ENCODE peak calls at places on chromosomes 3 and 15, in four cellular contexts. One of them, this sample, is unnamed. For H3K4me1, the result is how much of the 10 kb centered on the place peaks cover.

GRCh38 chr3:157148123-157148889 is 11.6 kb downstream of the CCNL1 start:
- DNase-seq in HAP-1: no peak
- DNase-seq in Peyer's patch: no peak
- DNase-seq in lung: no peak
- DNase-seq in this sample: no peak

GRCh38 chr3:159080821-159081220 is 279.0 kb downstream of the MFSD1 start:
- DNase-seq in HAP-1: no peak
- DNase-seq in Peyer's patch: no peak
- DNase-seq in lung: no peak
- DNase-seq in this sample: no peak

GRCh38 chr15:33242165-33242564 is 47.7 kb upstream of the FMN1 start:
- DNase-seq in HAP-1: no peak
- DNase-seq in Peyer's patch: no peak
- DNase-seq in lung: no peak
- DNase-seq in this sample: no peak

GRCh38 chr15:71801935-71802655 is 8.3 kb upstream of the NR2E3 start:
- DNase-seq in HAP-1: no peak
- DNase-seq in Peyer's patch: no peak
- DNase-seq in lung: no peak
- DNase-seq in this sample: no peak

GRCh38 chr3:126484662-126485061 is 9.0 kb upstream of the ZXDC start:
- DNase-seq in HAP-1: no peak
- DNase-seq in Peyer's patch: no peak
- DNase-seq in lung: no peak
- DNase-seq in this sample: no peak

GRCh38 chr15:95839367-95839782 is 491.1 kb upstream of the NR2F2 start:
- DNase-seq in HAP-1: no peak
- DNase-seq in Peyer's patch: no peak
- DNase-seq in lung: no peak
- DNase-seq in this sample: no peak

GRCh38 chr3:146709969-146710368 is 104.8 kb upstream of the PLSCR5 start:
- DNase-seq in HAP-1: no peak
- DNase-seq in Peyer's patch: no peak
- DNase-seq in lung: no peak
- DNase-seq in this sample: no peak

GRCh38 chr3:144775581-144775980 is 804.0 kb downstream of the DIPK2A start:
- DNase-seq in HAP-1: no peak
- DNase-seq in Peyer's patch: no peak
- DNase-seq in lung: no peak
- DNase-seq in this sample: no peak

GRCh38 chr3:108488631-108489030 is 21.8 kb downstream of the MYH15 start:
- DNase-seq in HAP-1: no peak
- DNase-seq in Peyer's patch: no peak
- DNase-seq in lung: no peak
- DNase-seq in this sample: no peak

GRCh38 chr15:96838088-96838487 is 507.6 kb downstream of the NR2F2 start:
- DNase-seq in HAP-1: no peak
- DNase-seq in Peyer's patch: no peak
- DNase-seq in lung: no peak
- DNase-seq in this sample: no peak

GRCh38 chr3:181727122-181728036 is 15.7 kb downstream of the SOX2 start:
- DNase-seq in HAP-1: peak
- DNase-seq in Peyer's patch: no peak
- DNase-seq in lung: no peak
- DNase-seq in this sample: no peak

GRCh38 chr3:89405145-89405544 is 297.7 kb downstream of the EPHA3 start:
- DNase-seq in HAP-1: peak
- DNase-seq in Peyer's patch: no peak
- DNase-seq in lung: no peak
- DNase-seq in this sample: no peak

GRCh38 chr15:36361351-36361870 is 218.0 kb upstream of the CDIN1 start:
- DNase-seq in HAP-1: no peak
- DNase-seq in Peyer's patch: no peak
- DNase-seq in lung: no peak
- DNase-seq in this sample: no peak

GRCh38 chr3:111717601-111718000 is 122.5 kb upstream of the ZBED2 start:
- DNase-seq in HAP-1: peak
- DNase-seq in Peyer's patch: peak
- DNase-seq in lung: peak
- DNase-seq in this sample: peak

GRCh38 chr3:14555835-14556234 is 15.7 kb upstream of the GRIP2 start:
- DNase-seq in HAP-1: peak
- DNase-seq in Peyer's patch: no peak
- DNase-seq in lung: no peak
- DNase-seq in this sample: no peak

GRCh38 chr3:69772152-69772867 is 33.0 kb downstream of the MITF start:
- DNase-seq in HAP-1: no peak
- DNase-seq in Peyer's patch: no peak
- DNase-seq in lung: no peak
- DNase-seq in this sample: no peak

GRCh38 chr15:78684645-78685044 is 43.6 kb upstream of the CHRNB4 start:
- DNase-seq in HAP-1: peak
- DNase-seq in Peyer's patch: no peak
- DNase-seq in lung: no peak
- DNase-seq in this sample: no peak

GRCh38 chr3:24846286-24846860 is 351.7 kb upstream of the THRB start:
- DNase-seq in HAP-1: no peak
- DNase-seq in Peyer's patch: no peak
- DNase-seq in lung: no peak
- DNase-seq in this sample: no peak

GRCh38 chr3:123751478-123751877 is 132.7 kb downstream of the MYLK start:
- DNase-seq in HAP-1: no peak
- DNase-seq in Peyer's patch: no peak
- DNase-seq in lung: no peak
- DNase-seq in this sample: no peak

GRCh38 chr15:92520914-92521623 is 127.4 kb downstream of the ST8SIA2 start:
- DNase-seq in HAP-1: no peak
- DNase-seq in Peyer's patch: no peak
- DNase-seq in lung: no peak
- DNase-seq in this sample: no peak

GRCh38 chr15:101652783-101653430 is 726 bp upstream of the TM2D3 start:
- DNase-seq in HAP-1: no peak
- DNase-seq in Peyer's patch: no peak
- DNase-seq in lung: no peak
- DNase-seq in this sample: no peak

GRCh38 chr3:149970716-149971402 is at the start of gene PFN2:
- DNase-seq in HAP-1: peak
- DNase-seq in Peyer's patch: peak
- DNase-seq in lung: peak
- DNase-seq in this sample: no peak

GRCh38 chr3:102354818-102355515 is 79.8 kb upstream of the ZPLD1 start:
- DNase-seq in HAP-1: no peak
- DNase-seq in Peyer's patch: no peak
- DNase-seq in lung: no peak
- DNase-seq in this sample: no peak

GRCh38 chr3:196238612-196239190 is 22.4 kb downstream of the SLC51A start:
- DNase-seq in HAP-1: no peak
- DNase-seq in Peyer's patch: no peak
- DNase-seq in lung: no peak
- DNase-seq in this sample: no peak

GRCh38 chr15:37586976-37587375 is 347.5 kb upstream of the TMCO5A start:
- DNase-seq in HAP-1: no peak
- DNase-seq in Peyer's patch: no peak
- DNase-seq in lung: no peak
- DNase-seq in this sample: no peak

GRCh38 chr3:45409369-45409768 is 21.0 kb downstream of the LARS2 start:
- DNase-seq in HAP-1: no peak
- DNase-seq in Peyer's patch: no peak
- DNase-seq in lung: no peak
- DNase-seq in this sample: no peak

DNA sequence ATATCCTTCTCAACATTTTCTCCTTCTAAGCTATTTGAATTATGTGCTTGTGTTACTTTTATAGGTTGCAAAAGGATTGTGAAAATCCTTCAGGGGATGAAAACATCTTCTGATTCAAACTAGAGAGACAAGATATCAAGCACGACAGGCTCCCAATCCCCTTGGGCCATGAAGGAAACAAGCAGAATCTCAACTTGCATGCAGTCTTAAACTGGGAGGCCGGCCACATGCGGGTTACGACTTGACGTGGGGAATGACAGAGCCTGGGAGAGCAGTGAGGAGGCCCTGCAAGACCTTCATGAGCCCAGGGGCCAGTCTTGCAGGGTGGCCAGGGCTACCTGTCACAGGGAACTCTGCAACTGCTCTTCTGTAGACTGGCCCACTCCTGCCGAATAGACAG is 94.4 kb downstream of the SCN11A start:
- DNase-seq in HAP-1: no peak
- DNase-seq in Peyer's patch: no peak
- DNase-seq in lung: no peak
- DNase-seq in this sample: no peak
- H3K4me1 ChIP-seq in HAP-1: under half
- H3K4me1 ChIP-seq in Peyer's patch: under half
- H3K4me1 ChIP-seq in lung: under half
- H3K4me1 ChIP-seq in this sample: under half

DNA sequence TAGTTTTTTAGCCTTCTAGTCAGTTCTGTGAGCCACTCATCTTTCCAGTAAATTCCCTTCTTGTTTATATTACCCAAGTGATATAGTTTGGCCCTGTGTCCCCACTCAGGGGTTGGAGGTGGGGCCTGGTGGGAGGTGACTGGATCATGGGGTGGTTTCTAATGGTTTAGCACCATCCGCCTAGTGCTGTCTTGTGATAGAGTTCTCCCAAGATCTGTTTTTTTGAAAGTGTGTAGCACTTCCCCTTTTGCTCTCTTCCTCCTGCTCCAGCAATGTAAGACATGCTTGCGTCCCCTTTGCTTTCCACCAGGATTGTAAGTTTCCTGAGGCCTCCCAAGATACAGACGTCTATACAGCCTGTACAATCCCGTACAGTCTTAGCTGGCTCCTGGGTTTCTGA is 53.7 kb upstream of the INO80 start:
- DNase-seq in HAP-1: no peak
- DNase-seq in Peyer's patch: no peak
- DNase-seq in lung: no peak
- DNase-seq in this sample: no peak
- H3K4me1 ChIP-seq in HAP-1: under half
- H3K4me1 ChIP-seq in Peyer's patch: under half
- H3K4me1 ChIP-seq in lung: under half
- H3K4me1 ChIP-seq in this sample: under half

GRCh38 chr3:71063768-71064287 is 519.7 kb downstream of the FOXP1 start:
- DNase-seq in HAP-1: peak
- DNase-seq in Peyer's patch: peak
- DNase-seq in lung: peak
- DNase-seq in this sample: no peak
- H3K4me1 ChIP-seq in HAP-1: under half
- H3K4me1 ChIP-seq in Peyer's patch: under half
- H3K4me1 ChIP-seq in lung: under half
- H3K4me1 ChIP-seq in this sample: half or more

GRCh38 chr3:15634671-15635661 is 33.4 kb downstream of the BTD start:
- DNase-seq in HAP-1: no peak
- DNase-seq in Peyer's patch: no peak
- DNase-seq in lung: no peak
- DNase-seq in this sample: no peak

GRCh38 chr3:15636028-15636709 is 34.6 kb downstream of the BTD start:
- DNase-seq in HAP-1: no peak
- DNase-seq in Peyer's patch: no peak
- DNase-seq in lung: no peak
- DNase-seq in this sample: no peak

GRCh38 chr3:15633159-15633558 is 31.6 kb downstream of the BTD start:
- DNase-seq in HAP-1: peak
- DNase-seq in Peyer's patch: no peak
- DNase-seq in lung: no peak
- DNase-seq in this sample: no peak

GRCh38 chr3:15632212-15632580 is 30.7 kb downstream of the BTD start:
- DNase-seq in HAP-1: no peak
- DNase-seq in Peyer's patch: no peak
- DNase-seq in lung: no peak
- DNase-seq in this sample: no peak

GRCh38 chr3:15633766-15634588 is 32.4 kb downstream of the BTD start:
- DNase-seq in HAP-1: no peak
- DNase-seq in Peyer's patch: no peak
- DNase-seq in lung: no peak
- DNase-seq in this sample: no peak
- H3K4me1 ChIP-seq in HAP-1: under half
- H3K4me1 ChIP-seq in Peyer's patch: under half
- H3K4me1 ChIP-seq in lung: under half
- H3K4me1 ChIP-seq in this sample: under half

GRCh38 chr3:4983739-4984510 is 4.7 kb downstream of the BHLHE40 start:
- DNase-seq in HAP-1: no peak
- DNase-seq in Peyer's patch: peak
- DNase-seq in lung: no peak
- DNase-seq in this sample: peak
- H3K4me1 ChIP-seq in HAP-1: under half
- H3K4me1 ChIP-seq in Peyer's patch: under half
- H3K4me1 ChIP-seq in lung: under half
- H3K4me1 ChIP-seq in this sample: under half

GRCh38 chr3:172219750-172220149 is 180.4 kb downstream of the FNDC3B start:
- DNase-seq in HAP-1: no peak
- DNase-seq in Peyer's patch: no peak
- DNase-seq in lung: no peak
- DNase-seq in this sample: no peak
- H3K4me1 ChIP-seq in HAP-1: under half
- H3K4me1 ChIP-seq in Peyer's patch: under half
- H3K4me1 ChIP-seq in lung: under half
- H3K4me1 ChIP-seq in this sample: half or more

GRCh38 chr15:88647362-88648105 is 8.7 kb downstream of the ISG20 start:
- DNase-seq in HAP-1: peak
- DNase-seq in Peyer's patch: peak
- DNase-seq in lung: no peak
- DNase-seq in this sample: peak
- H3K4me1 ChIP-seq in HAP-1: under half
- H3K4me1 ChIP-seq in Peyer's patch: under half
- H3K4me1 ChIP-seq in lung: under half
- H3K4me1 ChIP-seq in this sample: under half

GRCh38 chr15:66880380-66881155 is 178.5 kb downstream of the SMAD6 start:
- DNase-seq in HAP-1: peak
- DNase-seq in Peyer's patch: no peak
- DNase-seq in lung: peak
- DNase-seq in this sample: peak

GRCh38 chr15:66879968-66880367 is 177.9 kb downstream of the SMAD6 start:
- DNase-seq in HAP-1: peak
- DNase-seq in Peyer's patch: no peak
- DNase-seq in lung: peak
- DNase-seq in this sample: peak

GRCh38 chr15:66882251-66883020 is 180.4 kb downstream of the SMAD6 start:
- DNase-seq in HAP-1: peak
- DNase-seq in Peyer's patch: no peak
- DNase-seq in lung: peak
- DNase-seq in this sample: peak

GRCh38 chr15:66879511-66879910 is 177.5 kb downstream of the SMAD6 start:
- DNase-seq in HAP-1: peak
- DNase-seq in Peyer's patch: no peak
- DNase-seq in lung: peak
- DNase-seq in this sample: peak

GRCh38 chr15:66881173-66881905 is 179.3 kb downstream of the SMAD6 start:
- DNase-seq in HAP-1: peak
- DNase-seq in Peyer's patch: no peak
- DNase-seq in lung: peak
- DNase-seq in this sample: peak
- H3K4me1 ChIP-seq in HAP-1: under half
- H3K4me1 ChIP-seq in Peyer's patch: under half
- H3K4me1 ChIP-seq in lung: under half
- H3K4me1 ChIP-seq in this sample: half or more

This sample was measured in right atrium auricular region.